ENCODE peak calls at places on chromosomes 7 and 10, in five cellular contexts. B, W, N, E and J are unnamed samples.

GRCh38 chr10:126073606-126074005 is 177.2 kb downstream of the FANK1 start:
- DNase-seq in B (no peak), W (no peak), N (no peak), E (no peak), J (no peak)

GRCh38 chr10:58993480-58994221 is 182.8 kb upstream of the PHYHIPL start:
- DNase-seq in B (no peak), W (no peak), N (no peak), E (no peak), J (no peak)

GRCh38 chr7:106022193-106022821 is 59.2 kb downstream of the CDHR3 start:
- DNase-seq in B (no peak), W (no peak), N (peak; percentile 90), E (no peak), J (no peak)

GRCh38 chr7:24701232-24701898 is 55.9 kb downstream of the GSDME start:
- DNase-seq in B (no peak), W (no peak), N (peak; percentile 67), E (no peak), J (peak; percentile 47)

GRCh38 chr10:6722616-6723004 is 142.5 kb upstream of the PRKCQ start:
- DNase-seq in B (no peak), W (no peak), N (no peak), E (no peak), J (peak; percentile 57)

GRCh38 chr7:152341914-152342236 is 93.9 kb downstream of the KMT2C start:
- DNase-seq in B (no peak), W (no peak), N (no peak), E (no peak), J (no peak)

GRCh38 chr7:69598081-69598486 is at the start of gene AUTS2:
- DNase-seq in B (peak; percentile 94), W (peak; percentile 91), N (peak; percentile 46), E (peak; percentile 71), J (peak; percentile 77)

GRCh38 chr7:149126662-149127321 is 668 bp upstream of the ZNF425 start:
- DNase-seq in B (no peak), W (no peak), N (no peak), E (no peak), J (no peak)

GRCh38 chr10:128045833-128046120 is 80.4 kb downstream of the MKI67 start:
- DNase-seq in B (no peak), W (no peak), N (no peak), E (no peak), J (no peak)

GRCh38 chr7:27442446-27442845 is 199.8 kb downstream of the EVX1 start:
- DNase-seq in B (no peak), W (no peak), N (no peak), E (no peak), J (no peak)

GRCh38 chr7:108488902-108489538 is 32.8 kb upstream of the NRCAM start:
- DNase-seq in B (no peak), W (no peak), N (peak; percentile 34), E (no peak), J (no peak)

GRCh38 chr7:138226001-138226476 is 149.8 kb downstream of the AKR1D1 start:
- DNase-seq in B (no peak), W (no peak), N (no peak), E (no peak), J (peak; percentile 52)

GRCh38 chr7:144470052-144470451 is 66.6 kb upstream of the NOBOX start:
- DNase-seq in B (no peak), W (no peak), N (no peak), E (no peak), J (no peak)

GRCh38 chr10:22652988-22653431 is 61.4 kb downstream of the PIP4K2A start:
- DNase-seq in B (no peak), W (no peak), N (no peak), E (no peak), J (no peak)
- H3K4me2 ChIP-seq in B (no peak overlapping the region), W (no peak overlapping the region), N (no peak overlapping the region), E (no peak overlapping the region), J (no peak overlapping the region)

GRCh38 chr7:13991791-13992620 is 2.5 kb upstream of the ETV1 start:
- DNase-seq in B (no peak), W (no peak), N (no peak), E (no peak), J (no peak)
- H4K8ac ChIP-seq in B (no peak overlapping the region), W (no peak overlapping the region), N (peak overlapping the region; percentile 64), E (no peak overlapping the region), J (peak overlapping the region; percentile 90)

DNA sequence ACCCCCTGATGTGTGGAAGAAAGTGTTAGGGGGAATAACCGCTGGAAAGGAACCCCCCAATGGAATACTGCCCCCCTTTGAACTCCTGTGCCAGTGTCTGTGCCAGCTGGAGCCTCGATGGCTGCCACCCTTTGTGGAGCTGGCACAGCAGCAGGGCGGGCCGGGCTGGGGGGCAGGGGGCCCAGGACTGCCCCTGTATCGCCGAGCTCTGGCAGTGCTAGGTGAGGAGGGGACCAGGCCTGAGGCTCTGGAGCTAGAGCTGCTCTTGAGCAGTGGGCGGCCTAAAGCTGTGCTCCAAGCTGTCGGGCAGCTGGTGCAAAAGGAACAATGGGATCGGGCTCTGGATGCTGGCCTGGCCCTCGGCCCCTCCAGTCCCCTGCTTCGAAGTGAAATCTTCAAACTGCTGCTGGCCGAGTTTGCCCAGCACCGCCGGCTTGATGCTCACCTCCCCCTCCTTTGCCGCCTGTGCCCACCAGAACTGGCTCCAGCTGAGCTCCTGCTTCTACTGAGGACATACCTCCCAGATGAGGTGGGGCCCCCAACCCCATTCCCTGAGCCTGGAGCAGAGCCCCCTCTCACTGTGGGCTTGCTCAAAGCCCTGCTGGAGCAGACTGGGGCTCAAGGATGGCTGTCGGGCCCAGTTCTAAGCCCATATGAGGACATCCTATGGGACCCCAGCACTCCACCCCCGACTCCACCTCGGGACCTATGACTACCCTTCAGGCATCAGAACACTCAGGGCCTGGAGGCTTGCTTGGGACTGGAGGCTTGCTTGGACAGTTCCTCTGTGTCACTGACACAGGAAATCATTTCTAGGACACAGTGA is 2.2 kb downstream of the HPS6 start:
- DNase-seq in B (no peak), W (no peak), N (no peak), E (no peak), J (no peak)
- H2BK12ac ChIP-seq in B (no peak overlapping the region), W (no peak overlapping the region), N (no peak overlapping the region), E (no peak overlapping the region), J (no peak overlapping the region)

GRCh38 chr10:114623661-114624294 is 34.3 kb downstream of the ABLIM1 start:
- DNase-seq in B (no peak), W (no peak), N (no peak), E (peak; percentile 17), J (peak; percentile 74)
- H3K4me2 ChIP-seq in B (no peak overlapping the region), W (no peak overlapping the region), N (peak overlapping the region; percentile 24), E (no peak overlapping the region), J (no peak overlapping the region)

GRCh38 chr10:132517951-132518521 is 19.6 kb upstream of the INPP5A start:
- DNase-seq in B (no peak), W (peak; percentile 68), N (no peak), E (no peak), J (peak; percentile 33)

GRCh38 chr10:132514841-132515521 is 22.6 kb upstream of the INPP5A start:
- DNase-seq in B (no peak), W (peak; percentile 39), N (no peak), E (no peak), J (no peak)

GRCh38 chr10:132518572-132519381 is 18.8 kb upstream of the INPP5A start:
- DNase-seq in B (no peak), W (peak; percentile 92), N (no peak), E (no peak), J (peak; percentile 55)

GRCh38 chr10:132516771-132517725 is 20.5 kb upstream of the INPP5A start:
- DNase-seq in B (peak; percentile 51), W (peak; percentile 86), N (peak; percentile 80), E (peak; percentile 47), J (peak; percentile 98)

DNA sequence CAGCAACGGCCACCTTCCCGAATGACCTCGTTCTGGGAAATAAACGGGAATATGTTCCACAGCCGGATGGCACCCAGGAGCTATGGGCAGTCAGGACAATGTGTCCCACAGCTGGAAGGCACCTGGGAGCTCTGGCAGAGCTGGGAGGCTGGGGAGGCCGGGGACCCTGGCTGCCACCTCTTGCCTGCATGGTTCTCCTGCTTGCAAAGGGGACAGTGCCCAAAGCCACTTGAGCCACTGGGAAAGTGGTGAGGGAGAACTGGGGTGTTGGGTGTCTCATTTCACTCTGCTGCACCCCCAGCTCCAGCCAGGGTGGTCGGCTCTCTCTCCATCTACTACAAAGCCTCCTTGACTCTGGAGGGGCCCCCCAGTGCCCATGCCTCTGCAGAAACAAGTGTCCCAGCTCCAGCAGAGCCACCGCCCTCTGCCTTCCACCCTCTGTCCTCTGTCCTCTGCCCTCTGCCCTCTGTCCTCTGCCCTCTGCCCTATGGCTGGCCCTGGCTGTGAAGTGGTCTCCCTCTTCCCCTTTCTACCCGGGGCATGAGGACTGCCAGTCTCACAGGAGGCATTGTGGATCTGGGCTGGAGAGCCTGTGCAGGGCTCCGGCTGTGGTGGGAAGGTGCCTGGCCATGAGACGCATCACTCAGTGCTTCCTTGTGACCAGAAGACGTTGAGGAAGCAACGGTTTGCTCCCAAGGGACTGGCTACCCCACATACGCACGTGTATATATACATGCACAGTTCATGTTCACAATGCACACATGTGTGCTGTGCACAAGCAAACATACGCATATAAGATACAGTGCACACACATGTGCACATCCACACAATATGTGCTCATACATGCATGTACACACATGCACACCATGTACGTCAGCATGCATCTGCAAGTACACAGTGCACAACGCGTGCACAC is 21.5 kb upstream of the INPP5A start:
- DNase-seq in B (no peak), W (peak; percentile 24), N (no peak), E (no peak), J (no peak)
- H4K8ac ChIP-seq in B (no peak overlapping the region), W (no peak overlapping the region), N (no peak overlapping the region), E (peak overlapping the region; percentile 93), J (no peak overlapping the region)

GRCh38 chr7:9307131-9307530 is 873.7 kb downstream of the NXPH1 start:
- DNase-seq in B (no peak), W (no peak), N (no peak), E (no peak), J (peak; percentile 3)

GRCh38 chr7:9302436-9302835 is 869.0 kb downstream of the NXPH1 start:
- DNase-seq in B (no peak), W (no peak), N (no peak), E (no peak), J (no peak)
- H2BK12ac ChIP-seq in B (no peak overlapping the region), W (no peak overlapping the region), N (no peak overlapping the region), E (no peak overlapping the region), J (no peak overlapping the region)

GRCh38 chr7:55066479-55066878 is 47.7 kb downstream of the EGFR start:
- DNase-seq in B (no peak), W (no peak), N (no peak), E (no peak), J (peak; percentile 43)

GRCh38 chr7:55063633-55064032 is 44.8 kb downstream of the EGFR start:
- DNase-seq in B (no peak), W (no peak), N (peak; percentile 64), E (no peak), J (peak; percentile 72)

GRCh38 chr7:55065511-55066229 is 46.9 kb downstream of the EGFR start:
- DNase-seq in B (no peak), W (peak; percentile 40), N (peak; percentile 71), E (no peak), J (peak; percentile 95)

GRCh38 chr7:55066938-55067337 is 48.1 kb downstream of the EGFR start:
- DNase-seq in B (no peak), W (no peak), N (no peak), E (no peak), J (no peak)

DNA sequence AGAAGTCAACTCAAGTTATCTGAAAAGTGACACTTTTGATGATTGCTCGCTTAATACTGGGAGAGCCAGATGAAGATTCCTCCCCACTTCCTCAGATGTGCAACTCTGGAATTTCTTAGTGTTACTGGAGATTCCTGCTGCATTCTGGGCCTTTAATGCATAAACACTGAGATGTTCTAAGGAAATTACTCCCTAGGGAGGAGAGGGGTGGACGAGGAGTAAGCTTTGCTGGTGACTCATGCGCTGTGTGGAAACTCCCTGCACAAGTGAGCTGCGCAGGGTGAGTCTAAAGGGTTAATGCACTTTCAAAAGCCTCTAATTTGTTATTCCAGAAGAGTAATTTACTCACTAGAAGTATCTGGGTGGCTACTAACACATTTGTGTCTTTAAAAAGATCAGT is 46.3 kb downstream of the EGFR start:
- DNase-seq in B (no peak), W (no peak), N (peak; percentile 61), E (no peak), J (peak; percentile 99)
- H3K4me2 ChIP-seq in B (no peak overlapping the region), W (no peak overlapping the region), N (no peak overlapping the region), E (no peak overlapping the region), J (no peak overlapping the region)